ENCODE peak calls at places on chromosomes 12 and 14, in eight cellular contexts. K, R, T, Z, V, M, D and P are unnamed samples.
A peak's percentile ranks its signal among the peaks of the same experiment; 100 is the strongest.

GRCh38 chr14:62179367-62180018 is 417.3 kb downstream of the SNAPC1 start:
- DNase-seq in Z (peak; percentile 46), K (peak; percentile 49), R (peak; percentile 83), M (no peak), T (peak; percentile 66), D (peak; percentile 87), V (peak; percentile 83), P (no peak)

GRCh38 chr12:107568718-107569117 is 116.9 kb upstream of the PWP1 start:
- DNase-seq in D (no peak), Z (no peak), K (no peak), M (no peak), R (no peak), T (no peak), V (no peak), P (no peak)

GRCh38 chr12:59651230-59651920 is 55.5 kb downstream of the SLC16A7 start:
- DNase-seq in R (peak; percentile 81), K (no peak), Z (peak; percentile 68), V (no peak), M (no peak), T (no peak), D (peak; percentile 86), P (no peak)

GRCh38 chr12:3342051-3342450 is 149.0 kb upstream of the PRMT8 start:
- DNase-seq in R (no peak), Z (no peak), K (peak; percentile 13), T (no peak), M (no peak), V (peak; percentile 89), D (peak; percentile 11), P (no peak)

GRCh38 chr14:55136868-55137785 is 8.1 kb downstream of the LGALS3 start:
- DNase-seq in R (peak; percentile 87), V (no peak), K (no peak), D (peak; percentile 92), M (no peak), T (no peak), Z (no peak), P (no peak)

GRCh38 chr14:56694609-56695008 is 115.0 kb downstream of the TMEM260 start:
- DNase-seq in D (no peak), R (no peak), V (no peak), M (no peak), Z (no peak), K (no peak), T (peak; percentile 3), P (no peak)

GRCh38 chr12:57143454-57143853 is 4.0 kb downstream of the LRP1-AS start:
- DNase-seq in K (no peak), T (no peak), Z (no peak), R (no peak), D (no peak), V (no peak), M (no peak), P (no peak)

GRCh38 chr14:58280954-58281787 is 17.2 kb upstream of the ARID4A start:
- DNase-seq in R (peak; percentile 92), D (peak; percentile 94), T (peak; percentile 15), K (no peak), M (peak; percentile 44), V (no peak), Z (no peak), P (peak; percentile 68)

GRCh38 chr14:59395672-59396071 is 69.5 kb downstream of the GPR135 start:
- DNase-seq in Z (no peak), D (no peak), R (no peak), K (no peak), V (no peak), T (no peak), M (no peak), P (no peak)

GRCh38 chr12:64124511-64125197 is 97.4 kb downstream of the KICS2 start:
- DNase-seq in T (no peak), Z (no peak), K (no peak), V (no peak), D (peak; percentile 58), M (no peak), R (peak; percentile 43), P (no peak)

GRCh38 chr12:107607464-107608392 is 77.9 kb upstream of the PWP1 start:
- DNase-seq in V (peak; percentile 91), Z (peak; percentile 57), D (peak; percentile 57), R (peak; percentile 29), M (peak; percentile 72), T (peak; percentile 75), K (peak; percentile 80), P (peak; percentile 67)

GRCh38 chr12:89370850-89371249 is 18.5 kb upstream of the DUSP6 start:
- DNase-seq in K (no peak), D (peak; percentile 97), R (peak; percentile 97), Z (no peak), V (no peak), M (no peak), T (no peak), P (no peak)

GRCh38 chr14:35347323-35348043 is 55.3 kb downstream of the PSMA6 start:
- DNase-seq in M (no peak), T (peak; percentile 54), Z (no peak), K (no peak), R (no peak), D (no peak), V (no peak), P (no peak)

DNA sequence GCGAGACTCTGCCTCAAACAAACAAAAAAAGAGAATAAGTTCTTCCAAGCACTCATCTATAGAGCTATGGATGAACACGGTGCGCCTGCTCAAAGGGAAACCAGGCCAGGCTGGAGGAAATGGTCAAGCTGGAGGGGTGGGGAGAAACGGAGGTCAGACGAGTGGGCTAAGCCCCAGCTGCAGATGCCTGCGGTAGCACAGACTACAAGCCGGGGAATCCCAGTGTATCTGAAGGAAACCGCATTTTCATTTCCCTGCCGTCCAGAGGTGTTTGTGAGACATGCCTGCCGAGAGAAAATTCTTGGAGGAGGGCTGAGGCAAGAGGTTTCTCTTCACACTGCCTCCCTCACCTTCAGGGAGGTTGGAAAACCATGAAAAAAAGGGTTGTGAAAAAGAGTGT is 102.0 kb upstream of the FOXN3 start:
- DNase-seq in K (no peak), D (no peak), Z (no peak), R (no peak), M (no peak), V (no peak), T (no peak), P (no peak)
- H3K9me3 ChIP-seq in K (peaks cover 27% of the 10 kb centered on the region), D (no peaks in the 10 kb centered on the region), Z (no peaks in the 10 kb centered on the region), R (peaks cover 3% of the 10 kb centered on the region), M (no peaks in the 10 kb centered on the region), V (no peaks in the 10 kb centered on the region), T (no peaks in the 10 kb centered on the region), P (no peaks in the 10 kb centered on the region)

GRCh38 chr14:100058777-100059432 is 6.3 kb upstream of the EVL start:
- DNase-seq in M (no peak), D (no peak), K (no peak), R (no peak), Z (no peak), V (no peak), T (no peak), P (no peak)
- H3K27ac ChIP-seq in M (peak overlapping the region; percentile 64), D (no peak overlapping the region), K (no peak overlapping the region), R (no peak overlapping the region), Z (peak overlapping the region; percentile 63), V (no peak overlapping the region), T (peak overlapping the region; percentile 52), P (peak overlapping the region; percentile 15)

GRCh38 chr12:62738611-62739010 is 196.3 kb downstream of the PPM1H start:
- DNase-seq in R (no peak), K (no peak), V (no peak), T (no peak), D (no peak), M (no peak), Z (no peak), P (no peak)

GRCh38 chr12:62739266-62739831 is 195.6 kb downstream of the PPM1H start:
- DNase-seq in K (no peak), D (no peak), V (no peak), T (no peak), Z (no peak), M (no peak), R (no peak), P (no peak)

GRCh38 chr12:62749586-62749985 is 185.4 kb downstream of the PPM1H start:
- DNase-seq in V (no peak), M (no peak), Z (no peak), K (no peak), T (no peak), D (peak; percentile 30), R (no peak), P (no peak)

GRCh38 chr12:62744551-62744950 is 190.4 kb downstream of the PPM1H start:
- DNase-seq in K (no peak), T (no peak), V (no peak), M (no peak), D (peak; percentile 66), R (peak; percentile 46), Z (no peak), P (no peak)
- H3K4me1 ChIP-seq in K (peaks cover 5% of the 10 kb centered on the region), T (no peaks in the 10 kb centered on the region), V (no peaks in the 10 kb centered on the region), M (no peaks in the 10 kb centered on the region), D (no peaks in the 10 kb centered on the region), R (peaks cover 7% of the 10 kb centered on the region), Z (peaks cover 14% of the 10 kb centered on the region), P (no peaks in the 10 kb centered on the region)

GRCh38 chr12:126761420-126761819 is 1505.5 kb upstream of the TMEM132C start:
- DNase-seq in K (no peak), D (no peak), M (no peak), V (no peak), Z (no peak), T (no peak), R (no peak), P (no peak)

GRCh38 chr12:126763359-126763758 is 1503.6 kb upstream of the TMEM132C start:
- DNase-seq in Z (no peak), D (no peak), R (no peak), T (no peak), K (no peak), V (no peak), M (no peak), P (no peak)

GRCh38 chr12:126762150-126762549 is 1504.8 kb upstream of the TMEM132C start:
- DNase-seq in Z (no peak), M (no peak), V (no peak), R (no peak), D (no peak), T (no peak), K (no peak), P (no peak)

DNA sequence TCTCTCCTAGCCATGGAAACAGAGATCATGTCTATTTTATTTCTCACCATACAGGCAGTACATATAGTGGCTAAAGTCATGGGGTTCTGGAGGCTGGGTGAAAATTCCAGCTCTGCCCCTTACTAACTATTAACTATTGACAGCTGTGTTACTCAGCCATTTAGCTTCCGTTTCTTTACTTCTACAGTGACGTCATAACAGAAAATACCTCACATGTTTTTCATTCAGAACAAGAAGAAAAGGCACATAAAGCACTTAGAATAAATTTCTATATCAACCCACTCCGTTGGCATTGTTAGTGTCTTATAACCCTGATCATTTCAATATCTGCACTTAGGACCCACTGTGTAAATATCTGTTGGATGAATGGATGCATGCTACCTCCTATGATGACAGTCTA is 1506.9 kb upstream of the TMEM132C start:
- DNase-seq in K (no peak), D (no peak), M (no peak), R (no peak), Z (no peak), V (no peak), T (no peak), P (no peak)
- H3K9me3 ChIP-seq in K (peaks cover 5% of the 10 kb centered on the region), D (no peaks in the 10 kb centered on the region), M (peaks cover 25% of the 10 kb centered on the region), R (no peaks in the 10 kb centered on the region), Z (peaks cover 5% of the 10 kb centered on the region), V (no peaks in the 10 kb centered on the region), T (no peaks in the 10 kb centered on the region), P (no peaks in the 10 kb centered on the region)